ENCODE peak calls at places on chromosomes 6 and 20, in four cellular contexts. P, R, A and B are unnamed samples.

GRCh38 chr20:5785146-5785545 is 34.9 kb downstream of the SHLD1 start:
- DNase-seq in P (no peak), R (no peak), A (no peak), B (no peak)

GRCh38 chr6:111727798-111728197 is 122.1 kb upstream of the TRAF3IP2 start:
- DNase-seq in P (peak; percentile 61), R (no peak), A (no peak), B (no peak)

GRCh38 chr20:55160022-55160421 is 684.6 kb downstream of the DOK5 start:
- DNase-seq in P (no peak), R (no peak), A (no peak), B (no peak)

GRCh38 chr6:120096861-120097260 is 747.3 kb upstream of the MAN1A1 start:
- DNase-seq in P (no peak), R (no peak), A (no peak), B (no peak)

GRCh38 chr6:90231308-90231707 is 65.3 kb downstream of the BACH2 start:
- DNase-seq in P (no peak), R (no peak), A (no peak), B (no peak)

GRCh38 chr6:38554700-38555413 is 84.9 kb downstream of the BTBD9 start:
- DNase-seq in P (peak; percentile 82), R (peak; percentile 44), A (no peak), B (no peak)

GRCh38 chr6:122833229-122833556 is 44.1 kb downstream of the SMPDL3A start:
- DNase-seq in P (no peak), R (peak; percentile 37), A (no peak), B (no peak)

GRCh38 chr6:143528164-143528811 is 16.8 kb upstream of the FUCA2 start:
- DNase-seq in P (no peak), R (no peak), A (no peak), B (no peak)

GRCh38 chr6:106966671-106967522 is 7.6 kb downstream of the CD24 start:
- DNase-seq in P (no peak), R (no peak), A (no peak), B (no peak)

GRCh38 chr20:52958206-52958605 is 14.0 kb upstream of the TSHZ2 start:
- DNase-seq in P (peak; percentile 48), R (no peak), A (no peak), B (no peak)

GRCh38 chr6:2986722-2987196 is 12.9 kb upstream of the NQO2 start:
- DNase-seq in P (peak; percentile 92), R (peak; percentile 56), A (no peak), B (no peak)

GRCh38 chr6:7414811-7415210 is 25.2 kb downstream of the RIOK1 start:
- DNase-seq in P (peak; percentile 94), R (no peak), A (no peak), B (no peak)

GRCh38 chr6:169936355-169936975 is 185.0 kb downstream of the ERMARD start:
- DNase-seq in P (no peak), R (no peak), A (no peak), B (no peak)

GRCh38 chr6:7143161-7143974 is 35.6 kb downstream of the RREB1 start:
- DNase-seq in P (peak; percentile 68), R (no peak), A (no peak), B (no peak)

GRCh38 chr6:113997106-113997505 is 26.2 kb upstream of the HDAC2 start:
- DNase-seq in P (peak; percentile 88), R (peak; percentile 88), A (no peak), B (no peak)

GRCh38 chr20:43537921-43538854 is 20.6 kb upstream of the SGK2 start:
- DNase-seq in P (peak; percentile 72), R (peak; percentile 90), A (no peak), B (peak; percentile 63)

GRCh38 chr20:43590036-43590391 is 723 bp upstream of the IFT52 start:
- DNase-seq in P (no peak), R (no peak), A (no peak), B (no peak)

GRCh38 chr20:57292611-57293010 is 26.2 kb upstream of the BMP7 start:
- DNase-seq in P (no peak), R (no peak), A (no peak), B (no peak)
- H3K36me3 ChIP-seq in P (no peaks in the 10 kb centered on the region), R (no peaks in the 10 kb centered on the region), A (no peaks in the 10 kb centered on the region), B (no peaks in the 10 kb centered on the region)

GRCh38 chr20:63284083-63284440 is 8.9 kb upstream of the COL20A1 start:
- DNase-seq in P (no peak), R (no peak), A (no peak), B (no peak)
- H3K36me3 ChIP-seq in P (peaks cover 20% of the 10 kb centered on the region), R (peaks cover 70% of the 10 kb centered on the region), A (peaks cover 34% of the 10 kb centered on the region), B (peaks cover 100% of the 10 kb centered on the region)

GRCh38 chr20:58677808-58678207 is 14.8 kb upstream of the NPEPL1 start:
- DNase-seq in P (no peak), R (no peak), A (no peak), B (no peak)
- H3K36me3 ChIP-seq in P (peaks cover 35% of the 10 kb centered on the region), R (peaks cover 80% of the 10 kb centered on the region), A (peaks cover 21% of the 10 kb centered on the region), B (peaks cover 78% of the 10 kb centered on the region)

GRCh38 chr20:62138912-62139311 is 4.3 kb downstream of the PSMA7 start:
- DNase-seq in P (no peak), R (no peak), A (no peak), B (no peak)
- H3K36me3 ChIP-seq in P (peaks cover 57% of the 10 kb centered on the region), R (peaks cover 63% of the 10 kb centered on the region), A (peaks cover 57% of the 10 kb centered on the region), B (peaks cover 71% of the 10 kb centered on the region)

GRCh38 chr20:3315110-3315509 is 76.1 kb upstream of the SLC4A11 start:
- DNase-seq in P (peak; percentile 41), R (peak; percentile 58), A (no peak), B (no peak)
- H3K36me3 ChIP-seq in P (peaks cover 27% of the 10 kb centered on the region), R (peaks cover 24% of the 10 kb centered on the region), A (peaks cover 17% of the 10 kb centered on the region), B (peaks cover 76% of the 10 kb centered on the region)

GRCh38 chr20:32158351-32158750 is 48.8 kb downstream of the TM9SF4 start:
- DNase-seq in P (no peak), R (no peak), A (no peak), B (no peak)
- H3K36me3 ChIP-seq in P (peaks cover 29% of the 10 kb centered on the region), R (peaks cover 68% of the 10 kb centered on the region), A (peaks cover 35% of the 10 kb centered on the region), B (peaks cover 74% of the 10 kb centered on the region)